ENCODE peak calls at places on chromosomes 13 and 19, in five cellular contexts. F is heart right ventricle, D is psoas muscle, Q is breast epithelium, C is tibial artery. I is an unnamed sample. For H3K4me1, the result is how much of the 10 kb centered on the place peaks cover.

GRCh38 chr13:99191900-99192399 is 8.7 kb upstream of the UBAC2 start:
- DNase-seq in D (no peak), F (no peak), C (no peak), Q (peak), I (no peak)

GRCh38 chr19:38264486-38265212 is at the start of gene SPINT2:
- DNase-seq in Q (peak), D (no peak), F (peak), C (no peak), I (peak)

GRCh38 chr13:111005364-111005763 is 90.5 kb upstream of the ANKRD10 start:
- DNase-seq in C (no peak), Q (no peak), F (no peak), D (no peak), I (no peak)

GRCh38 chr19:47036233-47036651 is 12.2 kb downstream of the TMEM160 start:
- DNase-seq in Q (no peak), C (no peak), D (no peak), F (no peak), I (no peak)

GRCh38 chr13:27665333-27665732 is 43.6 kb downstream of the POLR1D start:
- DNase-seq in Q (no peak), C (no peak), D (no peak), F (no peak), I (no peak)

GRCh38 chr13:58476176-58476575 is 844.6 kb downstream of the PCDH17 start:
- DNase-seq in Q (no peak), D (no peak), F (no peak), C (no peak), I (no peak)

GRCh38 chr19:11673608-11674041 is 65.1 kb downstream of the ZNF823 start:
- DNase-seq in D (peak), F (peak), Q (peak), C (peak), I (peak)

GRCh38 chr13:90302113-90302512 is 1045.4 kb upstream of the MIR17HG start:
- DNase-seq in D (no peak), F (no peak), C (no peak), Q (no peak), I (no peak)

GRCh38 chr19:8609210-8610040 is 1.1 kb downstream of the ADAMTS10 start:
- DNase-seq in D (peak), F (peak), C (peak), Q (no peak), I (no peak)

GRCh38 chr19:38733493-38734175 is 10.6 kb downstream of the CAPN12 start:
- DNase-seq in Q (no peak), D (no peak), C (no peak), F (peak), I (no peak)

GRCh38 chr13:50576156-50576555 is 267.3 kb downstream of the DLEU7 start:
- DNase-seq in F (no peak), Q (no peak), D (no peak), C (no peak), I (peak)

GRCh38 chr19:2575734-2576481 is 100.0 kb downstream of the GADD45B start:
- DNase-seq in D (peak), Q (peak), C (peak), F (peak), I (no peak)

GRCh38 chr19:10861118-10861651 is 10.2 kb upstream of the CARM1 start:
- DNase-seq in D (no peak), C (no peak), Q (no peak), F (no peak), I (no peak)

GRCh38 chr19:19538767-19539166 is 702 bp downstream of the CILP2 start:
- DNase-seq in D (no peak), Q (no peak), C (no peak), F (no peak), I (no peak)

GRCh38 chr19:45195764-45196163 is 17.2 kb downstream of the BLOC1S3 start:
- DNase-seq in F (no peak), Q (no peak), D (no peak), C (no peak), I (no peak)

GRCh38 chr19:39943586-39943985 is 9.2 kb upstream of the FCGBP start:
- DNase-seq in F (no peak), Q (no peak), C (no peak), D (no peak), I (no peak)

GRCh38 chr13:110012102-110012739 is 225.8 kb upstream of the IRS2 start:
- DNase-seq in D (no peak), F (no peak), C (no peak), Q (no peak), I (no peak)

GRCh38 chr13:69857188-69857821 is 250.3 kb upstream of the ATXN8OS start:
- DNase-seq in F (no peak), D (no peak), C (no peak), Q (no peak), I (no peak)

GRCh38 chr19:18439025-18439909 is 1.3 kb upstream of the ISYNA1 start:
- DNase-seq in C (no peak), F (no peak), Q (no peak), D (no peak), I (no peak)

GRCh38 chr19:40503300-40503699 is 36.5 kb downstream of the SPTBN4 start:
- DNase-seq in Q (no peak), C (no peak), D (no peak), F (no peak), I (no peak)

GRCh38 chr19:1038995-1039645 is 787 bp upstream of the ABCA7 start:
- DNase-seq in C (no peak), F (no peak), D (peak), Q (no peak), I (no peak)

GRCh38 chr13:25217023-25217909 is 45.2 kb upstream of the AMER2 start:
- DNase-seq in D (no peak), C (no peak), Q (no peak), F (no peak), I (no peak)

GRCh38 chr13:34127523-34127922 is 309.6 kb downstream of the RFC3 start:
- DNase-seq in F (no peak), C (no peak), Q (no peak), D (no peak), I (no peak)

GRCh38 chr19:40542197-40542859 is 34.3 kb upstream of the SHKBP1 start:
- DNase-seq in D (peak), F (peak), C (peak), Q (no peak), I (peak)

GRCh38 chr19:15113245-15114152 is 6.3 kb downstream of the SYDE1 start:
- DNase-seq in D (peak), C (no peak), F (no peak), Q (no peak), I (no peak)

GRCh38 chr13:74204606-74205312 is 70.6 kb upstream of the KLF12 start:
- DNase-seq in C (no peak), D (no peak), F (no peak), Q (no peak), I (no peak)

GRCh38 chr19:49297403-49297802 is 27.6 kb downstream of the SLC6A16 start:
- DNase-seq in Q (no peak), C (no peak), D (no peak), F (no peak), I (no peak)

GRCh38 chr13:100493418-100493817 is 95.2 kb downstream of the GGACT start:
- DNase-seq in Q (no peak), F (no peak), D (no peak), C (no peak), I (no peak)

GRCh38 chr19:48424694-48425219 is 21.0 kb upstream of the GRWD1 start:
- DNase-seq in F (no peak), Q (no peak), D (no peak), C (no peak), I (no peak)

GRCh38 chr19:13842294-13843103 is 34.4 kb upstream of the NANOS3 start:
- DNase-seq in F (peak), C (peak), D (peak), Q (peak), I (peak)

GRCh38 chr13:79898202-79898826 is 417.4 kb downstream of the NDFIP2 start:
- DNase-seq in D (no peak), C (no peak), Q (no peak), F (no peak), I (no peak)

GRCh38 chr19:49042177-49042576 is 1.5 kb upstream of the CGB5 start:
- DNase-seq in C (no peak), Q (no peak), D (no peak), F (no peak), I (no peak)

GRCh38 chr19:31648347-31648746 is 299.1 kb upstream of the TSHZ3 start:
- DNase-seq in C (no peak), Q (no peak), F (no peak), D (no peak), I (no peak)

GRCh38 chr13:40780822-40781401 is 8.5 kb upstream of the SLC25A15 start:
- DNase-seq in F (no peak), D (no peak), Q (no peak), C (no peak), I (no peak)

GRCh38 chr19:7870571-7871279 is 3.5 kb downstream of the PRR36 start:
- DNase-seq in Q (no peak), C (no peak), D (peak), F (no peak), I (peak)

GRCh38 chr19:10805758-10806247 is 30.2 kb downstream of the TMED1 start:
- DNase-seq in C (no peak), Q (no peak), D (no peak), F (no peak), I (no peak)

GRCh38 chr19:28012361-28012760 is 1200.6 kb downstream of the UQCRFS1 start:
- DNase-seq in Q (no peak), D (no peak), F (no peak), C (no peak), I (no peak)

GRCh38 chr19:41554902-41555301 is 21.1 kb upstream of the CEACAM21 start:
- DNase-seq in Q (no peak), F (no peak), D (no peak), C (no peak), I (no peak)

GRCh38 chr19:18896421-18896841 is 473 bp upstream of the CERS1 start:
- DNase-seq in C (no peak), Q (no peak), F (no peak), D (no peak), I (no peak)

DNA sequence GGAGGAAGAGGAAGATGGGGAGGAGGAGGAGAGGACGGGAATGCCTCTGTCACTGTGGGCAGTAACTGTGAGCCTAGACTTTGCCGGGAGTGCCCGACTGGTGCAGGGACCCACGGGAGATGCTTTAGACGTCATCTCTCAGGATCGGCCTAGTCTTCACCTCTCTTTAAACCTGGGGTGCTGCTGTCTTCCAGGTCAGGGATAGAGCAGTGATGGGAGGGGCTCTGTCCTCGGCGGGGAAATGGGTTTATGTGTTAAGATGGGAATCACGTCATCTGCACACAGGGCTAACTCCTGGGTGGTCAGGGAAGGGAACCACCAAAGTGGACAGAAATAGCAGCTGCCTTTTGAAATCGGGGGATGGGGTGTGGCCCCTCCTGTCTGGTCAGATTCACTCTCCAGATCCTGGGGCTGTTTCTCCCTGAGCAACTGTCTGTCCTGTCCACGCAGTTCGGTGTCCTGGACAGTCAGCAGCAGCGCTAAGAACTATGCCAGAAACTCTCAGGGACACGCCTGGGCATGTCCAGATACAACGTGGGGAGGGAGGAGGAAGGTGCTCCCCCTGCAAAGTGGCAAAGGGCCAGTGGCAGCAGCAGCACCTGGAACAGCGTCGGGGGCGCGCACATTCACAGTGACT is 26.8 kb downstream of the GAS6 start:
- DNase-seq in Q (no peak), F (peak), D (peak), C (peak), I (no peak)
- H3K27ac ChIP-seq in Q (peak), F (peak), D (peak), C (peak), I (peak)

DNA sequence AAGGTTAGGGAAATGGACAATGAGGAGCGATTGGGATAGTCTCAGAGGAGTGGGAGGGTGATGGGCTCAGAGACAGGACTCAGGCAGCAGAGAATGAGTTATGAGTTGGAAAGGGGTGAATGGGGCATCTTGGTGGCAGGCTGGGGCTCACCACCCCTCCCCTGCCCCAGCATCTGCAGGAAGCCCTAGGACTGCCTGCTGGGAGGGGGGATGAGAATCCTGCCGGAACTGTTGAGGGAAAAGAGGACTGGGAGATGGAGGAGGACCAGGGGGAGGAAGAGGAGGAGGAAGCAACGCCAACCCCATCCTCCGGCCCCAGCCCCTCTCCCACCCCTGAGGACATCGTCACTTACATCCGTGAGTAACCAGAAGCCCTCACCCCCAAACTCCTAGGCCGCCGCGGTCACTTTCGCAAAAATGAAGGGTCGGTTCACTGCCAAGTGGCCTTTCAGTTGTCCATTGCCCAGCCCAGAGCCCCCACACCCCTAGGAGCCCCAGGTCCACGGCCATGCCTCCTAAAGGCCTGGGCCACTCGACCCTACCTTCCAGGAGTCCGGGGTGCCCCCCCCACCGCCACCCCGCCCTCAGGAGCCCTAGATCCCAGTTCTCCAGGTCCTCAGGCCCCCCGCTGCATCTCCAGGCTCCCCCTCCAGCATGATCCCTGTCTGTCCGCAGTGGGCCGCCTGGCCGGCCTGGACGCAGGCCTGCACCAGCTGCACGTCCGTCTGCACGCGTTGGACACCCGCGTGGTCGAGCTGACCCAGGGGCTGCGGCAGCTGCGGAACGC is 764 bp downstream of the CLEC11A start:
- DNase-seq in F (no peak), D (no peak), C (no peak), Q (no peak), I (no peak)
- H3K4me3 ChIP-seq in F (peak), D (peak), C (peak), Q (peak), I (no peak)

DNA sequence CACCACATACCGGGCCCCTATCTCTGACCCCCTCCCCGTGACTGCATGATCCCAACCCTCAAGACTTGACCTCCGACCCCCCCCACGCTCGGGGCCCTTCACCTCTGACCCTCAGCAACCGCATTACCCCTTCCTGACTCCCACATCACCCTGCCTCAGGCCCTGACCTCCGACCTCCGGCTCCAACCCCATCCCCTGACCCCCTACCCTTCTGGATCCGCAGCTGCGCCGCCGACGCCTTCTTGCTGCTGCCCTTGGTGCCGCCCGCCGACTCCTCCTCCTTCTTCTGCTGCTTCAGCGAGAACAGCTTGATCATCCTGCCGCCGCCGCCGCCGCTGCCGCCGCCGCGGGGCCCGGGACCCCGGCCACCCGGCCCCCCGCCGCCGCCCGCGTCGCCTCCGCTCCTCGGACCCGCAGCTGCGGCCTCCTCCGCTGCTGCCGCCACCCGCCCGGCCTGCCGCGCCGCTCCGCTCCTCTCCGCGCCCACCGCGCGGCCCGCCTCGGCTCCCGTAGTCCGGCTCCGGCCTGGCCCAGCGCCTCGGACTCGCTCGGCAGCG is at the start of gene UBE2M:
- DNase-seq in F (peak), Q (no peak), D (peak), C (peak), I (peak)
- H3K4me1 ChIP-seq in F (half or more), Q (under half), D (half or more), C (under half), I (under half)

DNA sequence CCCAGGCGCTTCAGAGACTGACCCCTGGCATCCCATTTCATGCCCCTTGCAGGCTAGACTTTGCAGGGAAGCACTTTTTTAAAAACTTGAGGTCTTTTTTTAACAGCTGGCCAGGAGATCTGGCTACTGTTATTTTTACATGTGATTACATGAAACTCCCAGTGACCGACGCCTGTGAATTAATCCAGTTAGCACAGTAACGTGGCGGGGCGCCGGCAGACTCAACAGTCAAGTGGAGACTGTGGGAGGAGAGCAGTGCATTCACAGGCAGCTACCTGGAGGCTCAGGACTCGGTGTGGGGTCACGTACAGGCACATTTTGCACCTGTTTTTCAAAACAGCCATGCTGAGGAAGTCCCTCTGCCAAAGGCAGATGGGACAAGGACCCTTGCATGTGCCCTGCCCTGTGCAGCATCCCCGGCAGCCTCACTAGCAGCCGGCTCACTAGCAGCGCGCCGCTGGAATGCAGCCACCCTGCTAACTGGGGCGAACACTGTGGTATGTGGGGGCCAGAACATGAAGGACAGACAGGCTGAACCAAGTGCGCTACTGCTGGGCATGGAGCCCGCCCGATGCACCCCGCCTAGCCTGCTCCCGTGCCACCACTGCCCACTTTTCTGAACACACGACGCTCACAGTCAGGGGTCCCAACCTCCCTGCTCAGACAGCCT is 18.7 kb downstream of the CAPS start:
- DNase-seq in Q (no peak), F (no peak), D (no peak), C (no peak), I (no peak)
- H3K27ac ChIP-seq in Q (no peak), F (no peak), D (no peak), C (no peak), I (no peak)

GRCh38 chr13:113123226-113124150 is 889 bp downstream of the F10 start:
- DNase-seq in C (no peak), D (no peak), F (no peak), Q (peak), I (no peak)
- H3K4me3 ChIP-seq in C (peak), D (peak), F (peak), Q (peak), I (peak)

GRCh38 chr13:45834411-45834994 is 17.1 kb downstream of the SIAH3 start:
- DNase-seq in D (no peak), C (no peak), Q (no peak), F (no peak), I (no peak)
- H3K4me1 ChIP-seq in D (under half), C (under half), Q (under half), F (under half), I (under half)

GRCh38 chr19:30562981-30563380 is 190.8 kb downstream of the ZNF536 start:
- DNase-seq in D (no peak), Q (no peak), F (no peak), C (no peak), I (no peak)
- H3K27ac ChIP-seq in D (no peak), Q (no peak), F (no peak), C (no peak), I (no peak)